ENCODE peak calls at places on chromosomes 6 and 20, in five cellular contexts. F is HCT116, R is PC-3, A is SK-N-SH, U is hepatocyte. H is an unnamed sample.

GRCh38 chr6:122832515-122833228 is 43.6 kb downstream of the SMPDL3A start:
- DNase-seq in U (no peak), A (no peak), F (no peak), R (peak), H (no peak)

GRCh38 chr20:58514321-58515239 is 619 bp downstream of the APCDD1L start:
- DNase-seq in F (no peak), U (no peak), A (no peak), R (no peak), H (no peak)

GRCh38 chr6:4297348-4297747 is 162.0 kb upstream of the ECI2 start:
- DNase-seq in U (no peak), A (no peak), F (no peak), R (no peak), H (no peak)

GRCh38 chr6:140344149-140344913 is 969.9 kb upstream of the CITED2 start:
- DNase-seq in A (no peak), F (no peak), U (no peak), R (peak), H (no peak)

GRCh38 chr20:51768759-51769517 is 748 bp upstream of the ATP9A start:
- DNase-seq in R (no peak), A (no peak), F (no peak), U (no peak), H (no peak)

GRCh38 chr6:38279423-38279822 is 360.3 kb downstream of the BTBD9 start:
- DNase-seq in F (no peak), R (peak), U (no peak), A (peak), H (no peak)

GRCh38 chr20:47578543-47578942 is 76.9 kb downstream of the NCOA3 start:
- DNase-seq in R (no peak), U (no peak), F (no peak), A (no peak), H (no peak)

GRCh38 chr20:45266977-45267376 is 12.6 kb upstream of the SLPI start:
- DNase-seq in A (no peak), R (peak), U (no peak), F (no peak), H (no peak)

GRCh38 chr6:158556113-158556512 is 3.8 kb upstream of the TMEM181 start:
- DNase-seq in U (no peak), R (no peak), F (no peak), A (no peak), H (no peak)

GRCh38 chr6:117847912-117848311 is 59.2 kb upstream of the SLC35F1 start:
- DNase-seq in A (no peak), R (no peak), U (no peak), F (no peak), H (no peak)

GRCh38 chr6:164150221-164150620 is 735.7 kb downstream of the QKI start:
- DNase-seq in U (no peak), A (no peak), R (no peak), F (no peak), H (no peak)

GRCh38 chr6:142892254-142893021 is 52.5 kb downstream of the HIVEP2 start:
- DNase-seq in U (no peak), F (no peak), A (no peak), R (no peak), H (no peak)

GRCh38 chr6:3848925-3849605 is at the start of gene FAM50B:
- DNase-seq in U (peak), R (peak), F (no peak), A (peak), H (peak)

GRCh38 chr6:119128252-119128912 is 49.9 kb upstream of the FAM184A start:
- DNase-seq in U (no peak), A (no peak), R (no peak), F (no peak), H (no peak)

GRCh38 chr6:137715589-137716045 is 151.4 kb upstream of the TNFAIP3 start:
- DNase-seq in F (no peak), A (no peak), U (no peak), R (no peak), H (no peak)

GRCh38 chr20:62063981-62064787 is 1.5 kb downstream of the TAF4 start:
- DNase-seq in F (no peak), A (peak), R (peak), U (peak), H (no peak)

GRCh38 chr6:117399924-117400323 is 25.8 kb downstream of the ROS1 start:
- DNase-seq in A (peak), R (peak), U (no peak), F (no peak), H (no peak)

GRCh38 chr6:26194329-26194701 is 107.1 kb downstream of the HFE start:
- DNase-seq in U (no peak), A (no peak), F (no peak), R (no peak), H (peak)
- H3K4me3 ChIP-seq in U (peak), A (no peak), F (no peak), R (peak), H (peak)

DNA sequence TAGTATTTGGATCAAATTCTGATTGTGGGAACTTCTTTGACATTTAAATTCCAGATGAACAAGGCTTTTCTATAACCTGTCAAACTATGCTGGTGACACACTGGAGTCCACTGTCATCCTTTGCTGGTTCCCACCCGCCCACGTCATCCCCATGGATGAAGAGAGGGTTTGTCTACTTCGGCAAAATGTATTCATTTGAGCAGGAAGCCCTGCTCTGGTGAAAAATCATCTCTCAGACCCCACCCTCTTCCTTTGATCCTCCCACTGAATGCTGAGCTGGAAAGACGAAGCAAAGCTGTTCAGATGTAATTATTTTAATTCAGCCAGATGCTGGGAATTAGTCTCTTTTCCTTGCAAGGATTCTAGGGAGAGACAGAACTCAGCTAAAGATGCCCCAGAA is 50.5 kb downstream of the CPNE5 start:
- DNase-seq in F (no peak), U (no peak), R (no peak), A (no peak), H (no peak)
- TF ChIP-seq EZH2phosphoT487 in F (no peak), U (no peak), R (no peak), A (no peak), H (no peak)

DNA sequence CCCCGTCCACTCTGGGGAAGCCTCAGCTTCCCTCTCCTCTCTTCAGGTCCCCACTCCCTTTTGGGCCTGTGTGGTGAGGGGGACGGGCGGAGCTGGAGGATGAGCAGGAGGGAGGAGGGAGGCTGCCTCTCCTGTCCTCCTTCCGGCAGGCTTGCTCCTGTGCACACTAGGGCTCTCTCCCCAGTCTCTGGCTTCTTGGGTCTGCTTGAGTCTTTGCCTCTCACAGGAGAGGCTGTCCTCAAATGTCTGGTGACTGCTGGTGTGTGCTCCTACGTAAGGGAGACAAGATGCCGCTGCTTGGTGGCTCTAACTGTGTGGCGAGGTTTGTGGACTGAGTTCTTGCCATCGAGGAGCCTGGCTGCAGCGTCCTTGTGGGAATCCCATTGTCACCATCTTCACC is 8.8 kb upstream of the SMOC2 start:
- DNase-seq in U (no peak), A (no peak), F (no peak), R (no peak), H (no peak)
- H3K4me3 ChIP-seq in U (no peak), A (no peak), F (no peak), R (no peak), H (no peak)

GRCh38 chr6:135285165-135285564 is 104.1 kb downstream of the MYB start:
- DNase-seq in R (no peak), A (no peak), U (no peak), F (no peak), H (no peak)

GRCh38 chr6:135280375-135281136 is 99.4 kb downstream of the MYB start:
- DNase-seq in R (no peak), A (peak), F (no peak), U (no peak), H (peak)

GRCh38 chr6:135281227-135281626 is 100.1 kb downstream of the MYB start:
- DNase-seq in F (no peak), A (no peak), R (no peak), U (no peak), H (peak)

GRCh38 chr6:135281907-135282306 is 100.8 kb downstream of the MYB start:
- DNase-seq in R (no peak), F (no peak), A (no peak), U (no peak), H (no peak)

DNA sequence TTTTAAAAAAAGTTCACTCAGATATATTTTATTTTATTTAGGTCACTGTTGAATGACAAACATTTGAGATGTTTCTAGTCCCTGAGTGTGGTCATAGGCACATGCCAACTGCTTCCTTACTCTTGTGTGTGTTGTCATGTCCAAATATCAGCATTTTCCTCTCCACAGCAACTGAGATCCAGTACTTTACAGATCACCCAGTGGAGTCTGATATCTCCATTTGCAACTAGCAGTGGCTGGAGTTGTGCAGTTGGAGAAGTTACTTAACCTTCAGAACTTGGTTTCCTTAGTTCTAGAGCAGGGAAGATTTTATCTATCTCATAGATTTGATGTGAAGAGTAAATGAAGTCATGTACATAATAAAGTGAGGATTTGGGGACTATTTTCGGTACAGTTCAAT is 101.3 kb downstream of the MYB start:
- DNase-seq in R (no peak), U (no peak), A (no peak), F (no peak), H (no peak)
- TF ChIP-seq EZH2phosphoT487 in R (no peak), U (no peak), A (no peak), F (no peak), H (no peak)

GRCh38 chr6:8789878-8790277 is 354.5 kb upstream of the SLC35B3 start:
- DNase-seq in A (no peak), F (no peak), R (no peak), U (no peak), H (no peak)

DNA sequence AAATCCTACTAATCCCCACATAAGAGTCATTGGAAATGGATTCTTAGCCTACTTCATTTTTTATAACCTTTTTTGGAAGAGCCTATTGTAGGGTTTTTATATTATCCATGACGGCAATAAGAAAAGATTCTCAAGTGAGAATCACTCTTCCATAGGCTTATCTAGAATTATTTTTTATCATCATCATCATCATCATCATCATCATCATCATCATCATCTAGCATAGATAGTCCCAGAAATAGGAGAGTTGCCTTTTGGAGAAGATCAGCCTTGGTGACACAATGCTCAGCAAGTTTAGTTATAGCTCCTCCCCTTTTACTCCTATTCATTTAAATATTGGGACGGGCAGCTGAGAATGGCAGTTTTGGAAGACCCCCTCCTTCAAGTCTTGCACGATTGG is 359.1 kb upstream of the SLC35B3 start:
- DNase-seq in A (no peak), R (no peak), U (no peak), F (no peak), H (no peak)
- H3K4me3 ChIP-seq in A (no peak), R (no peak), U (no peak), F (no peak), H (no peak)

DNA sequence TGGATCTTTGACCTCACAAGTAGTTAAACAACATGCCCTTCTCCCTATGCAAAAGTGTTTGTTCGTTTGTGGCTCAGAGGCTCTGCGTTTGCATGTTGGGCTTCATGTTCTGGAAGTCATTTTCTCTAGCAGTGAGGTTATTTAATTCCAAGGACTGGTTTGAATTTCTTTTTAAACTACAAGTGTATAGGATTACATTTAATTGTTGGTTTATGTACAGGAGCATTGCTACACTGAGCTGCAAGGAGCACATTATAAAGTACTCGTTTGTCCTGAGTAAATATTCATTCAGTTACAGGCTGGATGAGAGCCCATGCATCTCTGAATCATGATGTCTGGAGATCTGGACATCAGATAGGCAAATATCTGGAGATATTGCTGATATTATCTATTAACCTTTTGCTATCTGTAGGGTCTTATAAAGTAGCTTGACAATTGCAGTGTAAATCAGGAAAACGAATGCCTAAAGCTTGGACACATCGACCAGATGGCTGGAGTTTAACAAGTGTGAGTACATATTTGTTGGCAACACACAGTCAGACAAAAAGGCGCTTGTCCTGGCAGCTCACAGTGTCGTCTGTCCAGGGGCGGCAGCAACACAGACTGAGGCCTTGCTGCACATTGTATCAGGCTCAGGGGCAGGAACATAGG is 84.6 kb downstream of the PDE7B start:
- DNase-seq in U (no peak), A (no peak), F (no peak), R (peak), H (no peak)
- TF ChIP-seq EZH2phosphoT487 in U (no peak), A (no peak), F (no peak), R (no peak), H (no peak)

DNA sequence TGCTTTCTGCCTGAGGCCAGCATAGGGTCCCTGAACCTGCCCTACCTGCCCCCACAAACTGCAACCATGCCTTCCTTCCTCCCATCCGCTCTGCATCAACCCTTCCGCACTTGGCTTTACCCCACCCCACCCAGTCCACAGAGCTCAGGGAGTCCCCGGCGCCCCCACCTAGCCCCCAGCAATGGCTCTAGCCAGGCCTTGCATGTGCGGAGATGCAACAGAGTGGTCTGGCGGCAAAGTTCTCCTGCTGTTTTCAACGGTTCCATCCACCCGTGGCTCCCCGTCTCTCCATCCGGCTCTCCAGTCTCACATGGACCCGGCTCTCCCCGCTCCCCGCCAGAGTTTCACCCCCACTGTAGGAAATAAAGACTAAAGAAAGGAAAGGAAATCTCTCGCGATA is 795 bp downstream of the LRFN2 start:
- DNase-seq in U (no peak), A (peak), F (no peak), R (no peak), H (no peak)
- H3K4me3 ChIP-seq in U (peak), A (no peak), F (no peak), R (no peak), H (no peak)

GRCh38 chr6:11975353-11975977 is 36.6 kb upstream of the HIVEP1 start:
- DNase-seq in R (no peak), A (no peak), U (no peak), F (no peak), H (no peak)
- TF ChIP-seq EZH2phosphoT487 in R (no peak), A (no peak), U (no peak), F (no peak), H (no peak)